ENCODE peak calls at places on chromosomes 2 and 18, in seven cellular contexts. L is HuH-7.5; R is Calu3; O is NCI-H1417; T is adrenal gland; M is endothelial cell; S is stimulated activated naive CD4-positive, alpha-beta T cell. A is an unnamed sample.
A peak's percentile ranks its signal among the peaks of the same experiment; 100 is the strongest.

GRCh38 chr18:79378416-79379250 is 17.1 kb upstream of the NFATC1 start:
- DNase-seq in R (peak; percentile 78), T (peak; percentile 83), S (peak; percentile 77), O (no peak), M (peak; percentile 97), L (no peak), A (peak; percentile 6)

GRCh38 chr18:3441290-3441689 is 8.7 kb upstream of the TGIF1 start:
- DNase-seq in L (no peak), S (no peak), T (peak; percentile 64), M (peak; percentile 39), O (peak; percentile 8), R (peak; percentile 53), A (peak; percentile 13)

GRCh38 chr2:127820080-127820668 is 9.2 kb upstream of the WDR33 start:
- DNase-seq in M (no peak), L (no peak), O (no peak), R (no peak), T (no peak), S (no peak), A (no peak)

GRCh38 chr2:196482119-196483065 is 157.1 kb upstream of the CCDC150 start:
- DNase-seq in O (no peak), L (no peak), T (no peak), S (no peak), M (no peak), R (no peak), A (no peak)

GRCh38 chr2:186459009-186459408 is 27.1 kb upstream of the ZC3H15 start:
- DNase-seq in M (no peak), S (no peak), R (no peak), L (no peak), O (peak; percentile 15), T (no peak), A (peak; percentile 14)

GRCh38 chr18:54616220-54616848 is 25.3 kb downstream of the DYNAP start:
- DNase-seq in T (no peak), R (no peak), L (no peak), S (no peak), O (no peak), M (no peak), A (no peak)

GRCh38 chr2:169462896-169463695 is 16.2 kb upstream of the BBS5 start:
- DNase-seq in M (no peak), R (no peak), L (no peak), O (no peak), S (no peak), T (no peak), A (no peak)

GRCh38 chr2:240848900-240849680 is 19.5 kb upstream of the AGXT start:
- DNase-seq in M (no peak), T (no peak), S (no peak), L (no peak), R (no peak), O (no peak), A (no peak)

GRCh38 chr2:203824653-203825052 is 42.9 kb upstream of the CTLA4 start:
- DNase-seq in M (no peak), R (no peak), L (no peak), O (no peak), S (no peak), T (no peak), A (no peak)

GRCh38 chr18:48408727-48409590 is at the start of gene ZBTB7C:
- DNase-seq in T (peak; percentile 65), S (no peak), M (peak; percentile 38), O (peak; percentile 87), R (peak; percentile 28), L (peak; percentile 46), A (peak; percentile 20)

GRCh38 chr18:58242978-58243377 is 199.0 kb downstream of the NEDD4L start:
- DNase-seq in S (no peak), M (no peak), T (no peak), R (no peak), O (no peak), L (no peak), A (no peak)

GRCh38 chr2:102632380-102633175 is 13.2 kb downstream of the SLC9A2 start:
- DNase-seq in L (no peak), O (no peak), T (no peak), R (no peak), M (no peak), S (no peak), A (no peak)

GRCh38 chr18:72762505-72763122 is 105.2 kb downstream of the NETO1 start:
- DNase-seq in M (peak; percentile 17), S (no peak), T (no peak), O (peak; percentile 52), R (peak; percentile 32), L (peak; percentile 1), A (peak; percentile 16)

GRCh38 chr2:65075605-65076344 is 19.6 kb downstream of the CEP68 start:
- DNase-seq in O (no peak), S (no peak), L (no peak), R (no peak), M (peak; percentile 44), T (peak; percentile 55), A (no peak)

GRCh38 chr2:167925775-167926174 is 321.6 kb downstream of the STK39 start:
- DNase-seq in O (no peak), L (no peak), S (no peak), R (no peak), T (no peak), M (no peak), A (no peak)

GRCh38 chr18:37230762-37231161 is 334.8 kb downstream of the CELF4 start:
- DNase-seq in L (no peak), O (no peak), M (no peak), S (no peak), T (no peak), R (no peak), A (no peak)

GRCh38 chr18:3520230-3521085 is 70.5 kb downstream of the TGIF1 start:
- DNase-seq in R (no peak), S (no peak), O (no peak), M (no peak), L (no peak), T (no peak), A (no peak)

GRCh38 chr2:132374961-132375360 is 41.6 kb upstream of the GPR39 start:
- DNase-seq in S (no peak), M (no peak), O (no peak), R (no peak), L (no peak), T (no peak), A (no peak)

GRCh38 chr2:11963966-11964365 is 217.5 kb downstream of the LPIN1 start:
- DNase-seq in M (no peak), O (no peak), S (no peak), T (no peak), L (no peak), R (no peak), A (no peak)